ENCODE peak calls at places on chromosomes 3 and 15, in seven cellular contexts. J is SW480; L is dorsolateral prefrontal cortex; R is progenitor cell of endocrine pancreas; W is T-helper 1 cell; K is fibroblast of the aortic adventitia; G is activated naive CD8-positive, alpha-beta T cell treated with anti-CD3 and anti-CD28 coated beads, Interleukin-2, amount 50 U/mL, for 24 hours. B is an unnamed sample.

GRCh38 chr3:32323605-32324004 is 68.0 kb upstream of the CMTM7 start:
- DNase-seq in J (no peak), L (no peak), R (no peak), W (no peak), K (no peak), G (no peak), B (no peak)

GRCh38 chr3:31953636-31954035 is 27.4 kb downstream of the OSBPL10 start:
- DNase-seq in J (no peak), L (no peak), R (no peak), W (no peak), K (no peak), G (no peak), B (no peak)

GRCh38 chr3:196967412-196968232 is 1.0 kb downstream of the PIGZ start:
- DNase-seq in J (no peak), L (no peak), R (no peak), W (no peak), K (no peak), G (no peak), B (no peak)

GRCh38 chr15:26773917-26774316 is 1.1 kb upstream of the GABRB3 start:
- DNase-seq in J (no peak), L (no peak), R (peak; percentile 15), W (no peak), K (no peak), G (no peak), B (no peak)

GRCh38 chr15:58432421-58432820 is 630 bp downstream of the LIPC start:
- DNase-seq in J (no peak), L (no peak), R (no peak), W (no peak), K (peak; percentile 76), G (no peak), B (no peak)

GRCh38 chr15:38668433-38669159 is 104.0 kb upstream of the RASGRP1 start:
- DNase-seq in J (no peak), L (no peak), R (no peak), W (no peak), K (no peak), G (no peak), B (no peak)

GRCh38 chr15:57914350-57915055 is 151.0 kb downstream of the ALDH1A2 start:
- DNase-seq in J (no peak), L (no peak), R (no peak), W (no peak), K (no peak), G (no peak), B (no peak)

GRCh38 chr3:14791343-14791945 is 27.3 kb upstream of the FGD5 start:
- DNase-seq in J (peak; percentile 62), L (no peak), R (peak; percentile 55), W (peak; percentile 50), K (peak; percentile 36), G (peak; percentile 55), B (no peak)

GRCh38 chr3:190591080-190591479 is 77.2 kb downstream of the IL1RAP start:
- DNase-seq in J (no peak), L (no peak), R (no peak), W (no peak), K (no peak), G (no peak), B (no peak)

GRCh38 chr15:50778089-50778488 is 12.6 kb upstream of the SPPL2A start:
- DNase-seq in J (no peak), L (no peak), R (no peak), W (no peak), K (no peak), G (no peak), B (no peak)

GRCh38 chr15:90839187-90840071 is 29.0 kb upstream of the FURIN start:
- DNase-seq in J (peak; percentile 70), L (no peak), R (no peak), W (no peak), K (peak; percentile 73), G (peak; percentile 46), B (no peak)

GRCh38 chr3:136456196-136456595 is 206.1 kb downstream of the PCCB start:
- DNase-seq in J (no peak), L (no peak), R (no peak), W (no peak), K (no peak), G (no peak), B (no peak)

GRCh38 chr3:37995652-37996641 is 5.4 kb downstream of the VILL start:
- DNase-seq in J (no peak), L (no peak), R (no peak), W (peak; percentile 33), K (no peak), G (no peak), B (no peak)

GRCh38 chr3:12885585-12885934 is 44.2 kb upstream of the RPL32 start:
- DNase-seq in J (no peak), L (no peak), R (no peak), W (no peak), K (no peak), G (no peak), B (no peak)

GRCh38 chr15:52111517-52112202 is 915 bp downstream of the BCL2L10 start:
- DNase-seq in J (no peak), L (no peak), R (no peak), W (no peak), K (no peak), G (no peak), B (no peak)

GRCh38 chr3:177320765-177321247 is 123.5 kb upstream of the TBL1XR1 start:
- DNase-seq in J (no peak), L (no peak), R (no peak), W (no peak), K (peak; percentile 67), G (no peak), B (no peak)